ENCODE peak calls at places on chromosomes 13 and 19, in six cellular contexts. One of them, this sample, is unnamed. For H3K9me2, the result is how much of the 10 kb centered on the place peaks cover.

GRCh38 chr13:41402695-41403511 is 54.4 kb upstream of the RGCC start:
- DNase-seq in SK-N-SH: no peak
- DNase-seq in PC-3: no peak
- DNase-seq in HCT116: no peak
- DNase-seq in MM.1S: no peak
- DNase-seq in GM23248: no peak
- DNase-seq in this sample: no peak

GRCh38 chr19:10552596-10553053 is 8.9 kb downstream of the ATG4D start:
- DNase-seq in GM23248: peak
- DNase-seq in PC-3: peak
- DNase-seq in SK-N-SH: peak
- DNase-seq in HCT116: no peak
- DNase-seq in MM.1S: no peak
- DNase-seq in this sample: peak

GRCh38 chr19:56120371-56121179 is 520 bp downstream of the ZNF787 start:
- DNase-seq in PC-3: peak
- DNase-seq in HCT116: peak
- DNase-seq in MM.1S: peak
- DNase-seq in SK-N-SH: peak
- DNase-seq in GM23248: peak
- DNase-seq in this sample: peak

GRCh38 chr19:7839476-7839875 is 9.5 kb downstream of the EVI5L start:
- DNase-seq in MM.1S: no peak
- DNase-seq in GM23248: no peak
- DNase-seq in PC-3: no peak
- DNase-seq in SK-N-SH: no peak
- DNase-seq in HCT116: no peak
- DNase-seq in this sample: no peak

GRCh38 chr13:71867101-71867814 is at the start of gene DACH1:
- DNase-seq in PC-3: peak
- DNase-seq in HCT116: no peak
- DNase-seq in MM.1S: peak
- DNase-seq in SK-N-SH: peak
- DNase-seq in GM23248: peak
- DNase-seq in this sample: no peak

GRCh38 chr13:51148952-51149573 is 38.0 kb upstream of the C13orf42 start:
- DNase-seq in MM.1S: no peak
- DNase-seq in GM23248: peak
- DNase-seq in SK-N-SH: peak
- DNase-seq in PC-3: peak
- DNase-seq in HCT116: peak
- DNase-seq in this sample: peak

GRCh38 chr13:91740811-91741210 is 342.4 kb downstream of the GPC5 start:
- DNase-seq in HCT116: no peak
- DNase-seq in MM.1S: no peak
- DNase-seq in SK-N-SH: no peak
- DNase-seq in GM23248: no peak
- DNase-seq in PC-3: no peak
- DNase-seq in this sample: no peak

GRCh38 chr13:76210262-76210661 is 574.1 kb downstream of the LMO7 start:
- DNase-seq in MM.1S: no peak
- DNase-seq in PC-3: peak
- DNase-seq in HCT116: no peak
- DNase-seq in GM23248: no peak
- DNase-seq in SK-N-SH: no peak
- DNase-seq in this sample: no peak

GRCh38 chr13:27403727-27404385 is 20.6 kb upstream of the GTF3A start:
- DNase-seq in SK-N-SH: no peak
- DNase-seq in PC-3: no peak
- DNase-seq in GM23248: no peak
- DNase-seq in HCT116: no peak
- DNase-seq in MM.1S: no peak
- DNase-seq in this sample: no peak

GRCh38 chr19:7847664-7848063 is 17.6 kb downstream of the EVI5L start:
- DNase-seq in PC-3: no peak
- DNase-seq in GM23248: no peak
- DNase-seq in MM.1S: no peak
- DNase-seq in HCT116: no peak
- DNase-seq in SK-N-SH: no peak
- DNase-seq in this sample: no peak

GRCh38 chr13:76944457-76944856 is 3.9 kb upstream of the ACOD1 start:
- DNase-seq in MM.1S: no peak
- DNase-seq in GM23248: peak
- DNase-seq in PC-3: peak
- DNase-seq in SK-N-SH: no peak
- DNase-seq in HCT116: no peak
- DNase-seq in this sample: no peak

GRCh38 chr19:43784251-43784980 is 3.6 kb upstream of the KCNN4 start:
- DNase-seq in HCT116: peak
- DNase-seq in GM23248: peak
- DNase-seq in PC-3: peak
- DNase-seq in SK-N-SH: no peak
- DNase-seq in MM.1S: peak
- DNase-seq in this sample: no peak
- H3K9ac ChIP-seq in HCT116: peak
- H3K9ac ChIP-seq in GM23248: peak
- H3K9ac ChIP-seq in PC-3: peak
- H3K9ac ChIP-seq in SK-N-SH: no peak
- H3K9ac ChIP-seq in MM.1S: peak
- H3K9ac ChIP-seq in this sample: no peak

DNA sequence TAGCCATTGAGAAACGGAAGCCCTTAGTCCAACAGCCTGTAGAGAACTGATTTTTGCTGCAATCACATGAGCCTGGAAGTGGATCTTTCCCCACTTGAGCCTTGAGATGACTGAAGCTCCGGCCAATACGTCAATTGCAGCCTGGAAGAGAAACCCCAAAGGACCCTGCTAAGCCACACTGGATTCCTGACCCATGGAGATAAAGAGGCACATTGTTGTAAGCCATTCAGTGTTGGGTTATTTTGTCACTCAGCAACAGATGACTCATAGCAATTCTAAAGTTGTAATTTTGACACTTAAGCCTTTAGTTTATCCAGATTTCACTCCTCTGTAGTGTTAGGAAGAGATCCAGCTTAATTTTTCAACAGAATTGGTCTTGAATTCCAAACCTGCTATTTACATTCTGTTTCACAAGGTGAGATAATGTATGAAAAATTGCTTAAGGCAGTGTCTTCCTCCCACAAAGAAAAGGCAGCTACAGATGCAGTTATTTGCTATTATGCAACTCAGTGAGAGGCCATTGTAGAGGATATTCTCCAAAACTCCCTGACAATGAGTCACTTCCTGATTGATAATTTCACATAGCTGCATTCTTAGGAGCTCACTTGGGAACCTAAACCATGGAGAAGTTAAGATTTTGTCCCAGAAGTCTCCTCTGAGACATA is 59.4 kb upstream of the TSHZ3 start:
- DNase-seq in PC-3: peak
- DNase-seq in MM.1S: no peak
- DNase-seq in GM23248: peak
- DNase-seq in HCT116: no peak
- DNase-seq in SK-N-SH: no peak
- DNase-seq in this sample: no peak
- H3K9me2 ChIP-seq in PC-3: under half
- H3K9me2 ChIP-seq in MM.1S: under half
- H3K9me2 ChIP-seq in GM23248: under half
- H3K9me2 ChIP-seq in HCT116: under half
- H3K9me2 ChIP-seq in SK-N-SH: under half
- H3K9me2 ChIP-seq in this sample: under half

GRCh38 chr13:112623051-112623711 is 35.2 kb upstream of the TUBGCP3 start:
- DNase-seq in HCT116: no peak
- DNase-seq in MM.1S: no peak
- DNase-seq in SK-N-SH: no peak
- DNase-seq in GM23248: no peak
- DNase-seq in PC-3: no peak
- DNase-seq in this sample: no peak
- H3K27ac ChIP-seq in HCT116: no peak
- H3K27ac ChIP-seq in MM.1S: no peak
- H3K27ac ChIP-seq in SK-N-SH: no peak
- H3K27ac ChIP-seq in GM23248: no peak
- H3K27ac ChIP-seq in PC-3: no peak
- H3K27ac ChIP-seq in this sample: no peak

GRCh38 chr19:43463381-43464088 is 1.9 kb downstream of the LYPD3 start:
- DNase-seq in MM.1S: peak
- DNase-seq in GM23248: peak
- DNase-seq in SK-N-SH: peak
- DNase-seq in HCT116: peak
- DNase-seq in PC-3: peak
- DNase-seq in this sample: no peak
- H3K9ac ChIP-seq in MM.1S: peak
- H3K9ac ChIP-seq in GM23248: peak
- H3K9ac ChIP-seq in SK-N-SH: peak
- H3K9ac ChIP-seq in HCT116: peak
- H3K9ac ChIP-seq in PC-3: peak
- H3K9ac ChIP-seq in this sample: no peak

GRCh38 chr13:85709072-85709471 is 90.1 kb downstream of the SLITRK6 start:
- DNase-seq in PC-3: peak
- DNase-seq in SK-N-SH: no peak
- DNase-seq in GM23248: no peak
- DNase-seq in MM.1S: no peak
- DNase-seq in HCT116: no peak
- DNase-seq in this sample: no peak

GRCh38 chr13:85710545-85710944 is 88.7 kb downstream of the SLITRK6 start:
- DNase-seq in GM23248: no peak
- DNase-seq in MM.1S: no peak
- DNase-seq in PC-3: no peak
- DNase-seq in HCT116: no peak
- DNase-seq in SK-N-SH: no peak
- DNase-seq in this sample: no peak

GRCh38 chr13:85709721-85710120 is 89.5 kb downstream of the SLITRK6 start:
- DNase-seq in SK-N-SH: no peak
- DNase-seq in GM23248: no peak
- DNase-seq in HCT116: no peak
- DNase-seq in MM.1S: no peak
- DNase-seq in PC-3: peak
- DNase-seq in this sample: no peak
- H3K9me2 ChIP-seq in SK-N-SH: under half
- H3K9me2 ChIP-seq in GM23248: under half
- H3K9me2 ChIP-seq in HCT116: under half
- H3K9me2 ChIP-seq in MM.1S: under half
- H3K9me2 ChIP-seq in PC-3: under half
- H3K9me2 ChIP-seq in this sample: under half

This sample was measured in Karpas-422.